ENCODE peak calls at places on chromosomes 6 and 20, in four cellular contexts. One of them, this sample, is unnamed.
A peak's percentile ranks its signal among the peaks of the same experiment; 100 is the strongest.

GRCh38 chr6:42783177-42783875 is 1.5 kb downstream of the BICRAL start:
- DNase-seq in bronchial epithelial cell: no peak
- DNase-seq in cardiac muscle cell: peak; percentile 80
- DNase-seq in foreskin keratinocyte: peak; percentile 40
- DNase-seq in this sample: peak; percentile 84

GRCh38 chr6:127420558-127420957 is 38.6 kb downstream of the KIAA0408 start:
- DNase-seq in bronchial epithelial cell: peak; percentile 96
- DNase-seq in cardiac muscle cell: peak; percentile 57
- DNase-seq in foreskin keratinocyte: peak; percentile 89
- DNase-seq in this sample: no peak

GRCh38 chr6:110101885-110102284 is 77.6 kb downstream of the WASF1 start:
- DNase-seq in bronchial epithelial cell: no peak
- DNase-seq in cardiac muscle cell: no peak
- DNase-seq in foreskin keratinocyte: no peak
- DNase-seq in this sample: no peak

GRCh38 chr6:152575186-152575585 is 62.0 kb downstream of the SYNE1 start:
- DNase-seq in bronchial epithelial cell: no peak
- DNase-seq in cardiac muscle cell: no peak
- DNase-seq in foreskin keratinocyte: no peak
- DNase-seq in this sample: no peak

GRCh38 chr6:16925461-16925860 is 164.2 kb upstream of the ATXN1 start:
- DNase-seq in bronchial epithelial cell: no peak
- DNase-seq in cardiac muscle cell: no peak
- DNase-seq in foreskin keratinocyte: peak; percentile 13
- DNase-seq in this sample: no peak

GRCh38 chr20:2706688-2707352 is 14.2 kb downstream of the EBF4 start:
- DNase-seq in bronchial epithelial cell: no peak
- DNase-seq in cardiac muscle cell: no peak
- DNase-seq in foreskin keratinocyte: no peak
- DNase-seq in this sample: peak; percentile 59

GRCh38 chr6:45830441-45831139 is 185.1 kb downstream of the CLIC5 start:
- DNase-seq in bronchial epithelial cell: peak; percentile 46
- DNase-seq in cardiac muscle cell: no peak
- DNase-seq in foreskin keratinocyte: peak; percentile 49
- DNase-seq in this sample: no peak

GRCh38 chr20:51373713-51374481 is 168.6 kb downstream of the NFATC2 start:
- DNase-seq in bronchial epithelial cell: no peak
- DNase-seq in cardiac muscle cell: peak; percentile 73
- DNase-seq in foreskin keratinocyte: no peak
- DNase-seq in this sample: no peak

GRCh38 chr6:24906314-24906713 is 29.4 kb downstream of the RIPOR2 start:
- DNase-seq in bronchial epithelial cell: peak; percentile 15
- DNase-seq in cardiac muscle cell: no peak
- DNase-seq in foreskin keratinocyte: no peak
- DNase-seq in this sample: no peak

GRCh38 chr6:135179920-135180457 is 1.1 kb upstream of the MYB start:
- DNase-seq in bronchial epithelial cell: no peak
- DNase-seq in cardiac muscle cell: no peak
- DNase-seq in foreskin keratinocyte: no peak
- DNase-seq in this sample: no peak

GRCh38 chr6:109606362-109606761 is 84.6 kb downstream of the AK9 start:
- DNase-seq in bronchial epithelial cell: no peak
- DNase-seq in cardiac muscle cell: no peak
- DNase-seq in foreskin keratinocyte: no peak
- DNase-seq in this sample: no peak

GRCh38 chr20:56386219-56386618 is 5.8 kb downstream of the AURKA start:
- DNase-seq in bronchial epithelial cell: no peak
- DNase-seq in cardiac muscle cell: no peak
- DNase-seq in foreskin keratinocyte: no peak
- DNase-seq in this sample: no peak

GRCh38 chr6:15387118-15387517 is 141.2 kb downstream of the JARID2 start:
- DNase-seq in bronchial epithelial cell: no peak
- DNase-seq in cardiac muscle cell: no peak
- DNase-seq in foreskin keratinocyte: no peak
- DNase-seq in this sample: no peak

GRCh38 chr6:36350681-36351091 is 14.0 kb upstream of the BNIP5 start:
- DNase-seq in bronchial epithelial cell: peak; percentile 58
- DNase-seq in cardiac muscle cell: no peak
- DNase-seq in foreskin keratinocyte: peak; percentile 6
- DNase-seq in this sample: no peak

GRCh38 chr6:2950713-2951112 is 20.7 kb downstream of the SERPINB6 start:
- DNase-seq in bronchial epithelial cell: peak; percentile 27
- DNase-seq in cardiac muscle cell: no peak
- DNase-seq in foreskin keratinocyte: no peak
- DNase-seq in this sample: no peak

GRCh38 chr20:7361321-7361720 is 578.9 kb downstream of the HAO1 start:
- DNase-seq in bronchial epithelial cell: no peak
- DNase-seq in cardiac muscle cell: peak; percentile 5
- DNase-seq in foreskin keratinocyte: no peak
- DNase-seq in this sample: no peak

GRCh38 chr20:60055740-60056139 is 97.5 kb downstream of the CDH26 start:
- DNase-seq in bronchial epithelial cell: peak; percentile 55
- DNase-seq in cardiac muscle cell: no peak
- DNase-seq in foreskin keratinocyte: no peak
- DNase-seq in this sample: no peak

GRCh38 chr20:63011798-63012197 is 5.0 kb upstream of the BHLHE23 start:
- DNase-seq in bronchial epithelial cell: no peak
- DNase-seq in cardiac muscle cell: no peak
- DNase-seq in foreskin keratinocyte: no peak
- DNase-seq in this sample: no peak

GRCh38 chr6:159100789-159101182 is 56.0 kb upstream of the TAGAP start:
- DNase-seq in bronchial epithelial cell: no peak
- DNase-seq in cardiac muscle cell: no peak
- DNase-seq in foreskin keratinocyte: no peak
- DNase-seq in this sample: no peak

GRCh38 chr6:95670011-95670463 is 92.7 kb downstream of the MANEA start:
- DNase-seq in bronchial epithelial cell: no peak
- DNase-seq in cardiac muscle cell: no peak
- DNase-seq in foreskin keratinocyte: no peak
- DNase-seq in this sample: peak; percentile 67

GRCh38 chr6:32953775-32954174 is 878 bp upstream of the HLA-DMA start:
- DNase-seq in bronchial epithelial cell: no peak
- DNase-seq in cardiac muscle cell: no peak
- DNase-seq in foreskin keratinocyte: no peak
- DNase-seq in this sample: no peak

GRCh38 chr6:32952817-32953739 is at the start of gene HLA-DMA:
- DNase-seq in bronchial epithelial cell: peak; percentile 98
- DNase-seq in cardiac muscle cell: peak; percentile 79
- DNase-seq in foreskin keratinocyte: peak; percentile 91
- DNase-seq in this sample: no peak

GRCh38 chr6:32956176-32956575 is 3.3 kb upstream of the HLA-DMA start:
- DNase-seq in bronchial epithelial cell: no peak
- DNase-seq in cardiac muscle cell: no peak
- DNase-seq in foreskin keratinocyte: no peak
- DNase-seq in this sample: no peak

GRCh38 chr6:32954212-32954745 is 1.4 kb upstream of the HLA-DMA start:
- DNase-seq in bronchial epithelial cell: no peak
- DNase-seq in cardiac muscle cell: no peak
- DNase-seq in foreskin keratinocyte: no peak
- DNase-seq in this sample: no peak

DNA sequence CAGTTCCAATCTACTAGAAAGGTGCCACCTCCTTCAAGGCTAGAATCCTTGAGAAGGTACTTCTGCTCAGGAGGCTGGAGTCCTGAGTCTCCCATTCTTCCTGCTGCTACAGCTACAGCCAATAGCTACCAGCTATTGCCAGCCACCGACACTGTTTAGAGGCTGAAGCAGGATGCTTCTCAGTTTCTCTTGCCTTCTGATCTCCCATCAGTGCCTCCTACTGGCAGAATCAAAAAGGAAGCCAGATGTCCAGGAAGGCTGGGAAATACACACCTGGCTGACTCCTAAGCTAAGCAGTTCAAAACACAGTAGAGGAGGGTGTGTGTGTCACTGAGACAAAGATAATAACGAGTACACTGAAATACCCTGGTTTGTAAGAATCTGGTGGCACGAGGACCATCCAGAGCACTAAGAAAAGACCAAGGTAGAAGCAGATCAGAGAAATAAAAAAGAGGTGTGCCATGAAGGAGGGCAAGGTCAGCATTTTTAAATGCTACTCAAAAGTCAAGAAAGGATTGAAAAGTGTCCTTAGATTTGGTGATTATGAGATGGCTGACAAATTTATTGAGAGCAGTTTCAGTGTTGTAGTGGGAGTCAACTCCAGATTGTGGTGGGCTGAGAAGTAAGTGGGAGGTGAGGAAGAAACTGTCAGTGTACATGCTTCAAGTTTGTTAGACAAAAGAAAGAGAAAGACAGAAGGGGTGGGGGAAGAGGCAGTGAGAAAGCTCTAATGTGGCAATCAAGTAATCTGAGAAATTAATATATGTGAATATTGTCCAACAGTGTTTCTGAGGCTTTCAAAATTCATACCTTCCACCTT is 2.3 kb upstream of the HLA-DMA start:
- DNase-seq in bronchial epithelial cell: peak; percentile 54
- DNase-seq in cardiac muscle cell: peak; percentile 24
- DNase-seq in foreskin keratinocyte: no peak
- DNase-seq in this sample: no peak
- TF ChIP-seq CTCF in bronchial epithelial cell: peak; percentile 49
- TF ChIP-seq CTCF in cardiac muscle cell: peak; percentile 41
- TF ChIP-seq CTCF in foreskin keratinocyte: peak; percentile 62
- TF ChIP-seq CTCF in this sample: peak; percentile 47

GRCh38 chr20:20432618-20433286 is 64.8 kb downstream of the INSM1 start:
- DNase-seq in bronchial epithelial cell: no peak
- DNase-seq in cardiac muscle cell: no peak
- DNase-seq in foreskin keratinocyte: no peak
- DNase-seq in this sample: no peak

GRCh38 chr20:20437314-20437713 is 69.4 kb downstream of the INSM1 start:
- DNase-seq in bronchial epithelial cell: no peak
- DNase-seq in cardiac muscle cell: no peak
- DNase-seq in foreskin keratinocyte: no peak
- DNase-seq in this sample: no peak

GRCh38 chr20:20436689-20437088 is 68.8 kb downstream of the INSM1 start:
- DNase-seq in bronchial epithelial cell: no peak
- DNase-seq in cardiac muscle cell: no peak
- DNase-seq in foreskin keratinocyte: no peak
- DNase-seq in this sample: no peak

GRCh38 chr20:20439602-20440001 is 71.7 kb downstream of the INSM1 start:
- DNase-seq in bronchial epithelial cell: no peak
- DNase-seq in cardiac muscle cell: no peak
- DNase-seq in foreskin keratinocyte: no peak
- DNase-seq in this sample: no peak

DNA sequence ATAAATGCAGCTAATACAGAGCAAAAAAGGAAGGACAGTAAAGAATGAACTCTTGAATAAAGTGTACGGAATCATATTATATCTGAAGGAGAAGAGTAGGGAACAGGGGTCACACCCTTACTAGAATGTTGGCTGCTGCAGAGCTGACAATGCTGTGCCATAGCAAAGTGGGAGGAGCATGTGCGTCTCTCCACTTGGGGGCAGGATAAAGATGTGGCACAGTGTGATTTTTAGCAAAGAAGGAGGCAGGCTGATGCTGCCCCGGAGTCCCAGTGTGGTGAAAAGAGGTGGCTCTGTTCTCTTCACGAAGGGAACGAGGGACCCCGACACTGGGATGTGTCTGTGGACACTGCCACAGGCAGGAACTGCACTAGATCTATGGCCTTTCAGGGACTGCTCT is 67.5 kb downstream of the INSM1 start:
- DNase-seq in bronchial epithelial cell: no peak
- DNase-seq in cardiac muscle cell: no peak
- DNase-seq in foreskin keratinocyte: no peak
- DNase-seq in this sample: no peak
- TF ChIP-seq CTCF in bronchial epithelial cell: no peak
- TF ChIP-seq CTCF in cardiac muscle cell: no peak
- TF ChIP-seq CTCF in foreskin keratinocyte: peak; percentile 28
- TF ChIP-seq CTCF in this sample: no peak

GRCh38 chr20:50278684-50279531 is 88.3 kb downstream of the CEBPB start:
- DNase-seq in bronchial epithelial cell: peak; percentile 23
- DNase-seq in cardiac muscle cell: peak; percentile 47
- DNase-seq in foreskin keratinocyte: no peak
- DNase-seq in this sample: no peak
- TF ChIP-seq CTCF in bronchial epithelial cell: peak; percentile 69
- TF ChIP-seq CTCF in cardiac muscle cell: peak; percentile 12
- TF ChIP-seq CTCF in foreskin keratinocyte: peak; percentile 51
- TF ChIP-seq CTCF in this sample: no peak

GRCh38 chr6:30685157-30685976 is 1.1 kb downstream of the PPP1R18 start:
- DNase-seq in bronchial epithelial cell: no peak
- DNase-seq in cardiac muscle cell: no peak
- DNase-seq in foreskin keratinocyte: peak; percentile 41
- DNase-seq in this sample: no peak
- TF ChIP-seq CTCF in bronchial epithelial cell: peak; percentile 22
- TF ChIP-seq CTCF in cardiac muscle cell: peak; percentile 41
- TF ChIP-seq CTCF in foreskin keratinocyte: peak; percentile 42
- TF ChIP-seq CTCF in this sample: no peak

DNA sequence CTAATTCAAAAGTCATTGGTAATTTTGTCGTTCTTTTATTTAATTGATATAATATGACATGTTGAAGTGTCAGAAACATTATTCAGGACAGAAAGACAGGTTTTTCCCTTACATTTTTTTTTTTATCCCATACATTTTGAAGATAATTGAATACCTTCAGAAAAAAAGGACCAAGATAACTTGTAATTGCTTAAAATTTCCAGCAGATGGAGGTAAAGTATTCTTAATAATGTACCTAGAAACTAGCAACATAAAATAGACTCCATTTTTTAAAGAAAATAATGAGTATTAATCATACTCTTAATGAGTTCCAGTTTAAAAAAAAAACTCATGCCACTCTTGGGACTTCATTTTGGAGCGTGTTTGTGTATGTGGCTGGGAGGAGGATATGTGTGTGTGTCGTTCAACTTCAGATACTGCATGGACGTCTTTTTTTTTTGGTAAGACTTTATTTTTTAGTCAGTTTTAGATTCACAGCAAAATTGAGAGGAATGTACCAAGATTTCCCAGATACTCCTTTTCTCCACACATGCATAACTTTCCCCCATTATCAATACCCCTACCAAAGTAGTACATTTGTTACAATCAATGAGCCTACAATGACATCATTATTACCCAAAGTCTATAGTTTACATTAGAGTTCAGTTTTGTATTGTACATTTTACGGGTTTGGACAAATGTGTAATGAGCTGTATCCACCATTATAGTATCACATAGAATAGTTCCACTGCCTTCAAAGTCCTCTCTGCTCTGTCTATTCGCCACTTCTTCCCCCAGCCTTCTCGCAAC is 79.4 kb downstream of the ROS1 start:
- DNase-seq in bronchial epithelial cell: peak; percentile 46
- DNase-seq in cardiac muscle cell: peak; percentile 30
- DNase-seq in foreskin keratinocyte: peak; percentile 30
- DNase-seq in this sample: no peak
- TF ChIP-seq CTCF in bronchial epithelial cell: no peak
- TF ChIP-seq CTCF in cardiac muscle cell: peak; percentile 47
- TF ChIP-seq CTCF in foreskin keratinocyte: peak; percentile 70
- TF ChIP-seq CTCF in this sample: peak; percentile 81

GRCh38 chr6:78810146-78810545 is 57.2 kb upstream of the IRAK1BP1 start:
- DNase-seq in bronchial epithelial cell: peak; percentile 80
- DNase-seq in cardiac muscle cell: peak; percentile 25
- DNase-seq in foreskin keratinocyte: peak; percentile 87
- DNase-seq in this sample: no peak
- TF ChIP-seq CTCF in bronchial epithelial cell: peak; percentile 69
- TF ChIP-seq CTCF in cardiac muscle cell: peak; percentile 46
- TF ChIP-seq CTCF in foreskin keratinocyte: peak; percentile 90
- TF ChIP-seq CTCF in this sample: peak; percentile 73